ENCODE peak calls at places on chromosomes 7 and 10, in five cellular contexts. V is IMR-90; G is mucosa of gallbladder; O is activated CD4-positive, alpha-beta T cell treated with anti-CD3 and anti-CD28 coated beads for 36 hours; F is Calu3. K is an unnamed sample.

GRCh38 chr7:113197274-113197673 is 78.9 kb upstream of the SMIM30 start:
- DNase-seq in O (no peak), V (peak; percentile 91), F (no peak), G (no peak), K (no peak)

GRCh38 chr10:95430231-95430951 is 130.8 kb downstream of the SORBS1 start:
- DNase-seq in F (peak; percentile 45), O (peak; percentile 60), V (peak; percentile 44), G (peak; percentile 42), K (peak; percentile 66)

GRCh38 chr7:36280840-36281812 is 108.5 kb upstream of the ANLN start:
- DNase-seq in F (peak; percentile 86), O (peak; percentile 61), G (peak; percentile 88), V (peak; percentile 90), K (no peak)

GRCh38 chr7:91043181-91043580 is 221.1 kb upstream of the FZD1 start:
- DNase-seq in V (no peak), G (no peak), O (no peak), F (no peak), K (no peak)

GRCh38 chr7:148693651-148694050 is 5.1 kb upstream of the CUL1 start:
- DNase-seq in F (no peak), V (no peak), O (no peak), G (no peak), K (no peak)

GRCh38 chr10:78424721-78425120 is 391.1 kb downstream of the RPS24 start:
- DNase-seq in F (peak; percentile 41), O (no peak), V (no peak), G (no peak), K (peak; percentile 34)

GRCh38 chr10:73398024-73398423 is 15.8 kb downstream of the ANXA7 start:
- DNase-seq in G (no peak), O (no peak), F (peak; percentile 44), V (no peak), K (no peak)

GRCh38 chr7:2661096-2661449 is 26.9 kb upstream of the AMZ1 start:
- DNase-seq in F (no peak), V (no peak), O (no peak), G (no peak), K (no peak)

GRCh38 chr10:55746002-55746401 is 615.1 kb downstream of the ZWINT start:
- DNase-seq in G (no peak), V (no peak), O (no peak), F (no peak), K (no peak)

GRCh38 chr7:36128448-36129047 is 24.5 kb upstream of the EEPD1 start:
- DNase-seq in O (no peak), G (peak; percentile 90), V (peak; percentile 91), F (peak; percentile 91), K (peak; percentile 11)

GRCh38 chr10:77179015-77179695 is 458.5 kb downstream of the KCNMA1 start:
- DNase-seq in F (no peak), G (peak; percentile 61), V (peak; percentile 94), O (no peak), K (no peak)

GRCh38 chr7:51344406-51344805 is 27.8 kb upstream of the COBL start:
- DNase-seq in F (peak; percentile 93), G (peak; percentile 92), V (no peak), O (no peak), K (no peak)

K was measured in OCI-LY7.